ENCODE peak calls at places on chromosomes 5 and 9, in eight cellular contexts. One of them, this sample, is unnamed.

GRCh38 chr5:73519531-73520283 is 21.5 kb downstream of the BTF3 start:
- DNase-seq in adipocyte: peak; percentile 91
- DNase-seq in heart right ventricle: peak; percentile 63
- DNase-seq in GM23338: peak; percentile 93
- DNase-seq in PC-3: peak; percentile 88
- DNase-seq in mesendoderm: peak; percentile 94
- DNase-seq in breast epithelium: peak; percentile 56
- DNase-seq in cardiac muscle cell: peak; percentile 89
- DNase-seq in this sample: no peak

GRCh38 chr9:98807070-98807810 is at the start of gene GALNT12:
- DNase-seq in adipocyte: peak; percentile 45
- DNase-seq in heart right ventricle: no peak
- DNase-seq in GM23338: peak; percentile 81
- DNase-seq in PC-3: no peak
- DNase-seq in mesendoderm: peak; percentile 57
- DNase-seq in breast epithelium: no peak
- DNase-seq in cardiac muscle cell: no peak
- DNase-seq in this sample: no peak

GRCh38 chr9:15306068-15306756 is 804 bp downstream of the TTC39B start:
- DNase-seq in adipocyte: peak; percentile 75
- DNase-seq in heart right ventricle: peak; percentile 34
- DNase-seq in GM23338: peak; percentile 73
- DNase-seq in PC-3: peak; percentile 51
- DNase-seq in mesendoderm: peak; percentile 84
- DNase-seq in breast epithelium: peak; percentile 84
- DNase-seq in cardiac muscle cell: peak; percentile 50
- DNase-seq in this sample: peak; percentile 77

GRCh38 chr9:88179080-88179521 is 40.8 kb upstream of the SPATA31C2 start:
- DNase-seq in adipocyte: no peak
- DNase-seq in heart right ventricle: no peak
- DNase-seq in GM23338: no peak
- DNase-seq in PC-3: no peak
- DNase-seq in mesendoderm: no peak
- DNase-seq in breast epithelium: no peak
- DNase-seq in cardiac muscle cell: no peak
- DNase-seq in this sample: no peak

GRCh38 chr5:172503925-172504730 is 49.8 kb upstream of the SH3PXD2B start:
- DNase-seq in adipocyte: no peak
- DNase-seq in heart right ventricle: peak; percentile 74
- DNase-seq in GM23338: no peak
- DNase-seq in PC-3: no peak
- DNase-seq in mesendoderm: no peak
- DNase-seq in breast epithelium: no peak
- DNase-seq in cardiac muscle cell: peak; percentile 44
- DNase-seq in this sample: peak; percentile 73

GRCh38 chr5:145586664-145587307 is 248.4 kb downstream of the PRELID2 start:
- DNase-seq in adipocyte: no peak
- DNase-seq in heart right ventricle: no peak
- DNase-seq in GM23338: no peak
- DNase-seq in PC-3: no peak
- DNase-seq in mesendoderm: peak; percentile 8
- DNase-seq in breast epithelium: no peak
- DNase-seq in cardiac muscle cell: no peak
- DNase-seq in this sample: no peak

GRCh38 chr5:142915840-142916424 is 145.8 kb downstream of the ARHGAP26 start:
- DNase-seq in adipocyte: no peak
- DNase-seq in heart right ventricle: no peak
- DNase-seq in GM23338: peak; percentile 89
- DNase-seq in PC-3: peak; percentile 63
- DNase-seq in mesendoderm: peak; percentile 86
- DNase-seq in breast epithelium: no peak
- DNase-seq in cardiac muscle cell: no peak
- DNase-seq in this sample: no peak

GRCh38 chr5:147452137-147452838 is 57.6 kb downstream of the DPYSL3 start:
- DNase-seq in adipocyte: no peak
- DNase-seq in heart right ventricle: no peak
- DNase-seq in GM23338: peak; percentile 83
- DNase-seq in PC-3: no peak
- DNase-seq in mesendoderm: peak; percentile 75
- DNase-seq in breast epithelium: no peak
- DNase-seq in cardiac muscle cell: no peak
- DNase-seq in this sample: peak; percentile 75

GRCh38 chr9:34271618-34272017 is 57.5 kb downstream of the KIF24 start:
- DNase-seq in adipocyte: no peak
- DNase-seq in heart right ventricle: no peak
- DNase-seq in GM23338: no peak
- DNase-seq in PC-3: no peak
- DNase-seq in mesendoderm: no peak
- DNase-seq in breast epithelium: no peak
- DNase-seq in cardiac muscle cell: no peak
- DNase-seq in this sample: no peak

GRCh38 chr5:77305921-77306320 is 95.4 kb downstream of the PDE8B start:
- DNase-seq in adipocyte: peak; percentile 38
- DNase-seq in heart right ventricle: no peak
- DNase-seq in GM23338: no peak
- DNase-seq in PC-3: no peak
- DNase-seq in mesendoderm: no peak
- DNase-seq in breast epithelium: no peak
- DNase-seq in cardiac muscle cell: no peak
- DNase-seq in this sample: peak; percentile 79

GRCh38 chr5:2565147-2565546 is 186.3 kb downstream of the IRX2 start:
- DNase-seq in adipocyte: no peak
- DNase-seq in heart right ventricle: no peak
- DNase-seq in GM23338: no peak
- DNase-seq in PC-3: no peak
- DNase-seq in mesendoderm: no peak
- DNase-seq in breast epithelium: no peak
- DNase-seq in cardiac muscle cell: no peak
- DNase-seq in this sample: no peak

GRCh38 chr9:31137151-31137849 is 1247.1 kb upstream of the ACO1 start:
- DNase-seq in adipocyte: peak; percentile 75
- DNase-seq in heart right ventricle: no peak
- DNase-seq in GM23338: no peak
- DNase-seq in PC-3: peak; percentile 72
- DNase-seq in mesendoderm: peak; percentile 28
- DNase-seq in breast epithelium: no peak
- DNase-seq in cardiac muscle cell: peak; percentile 98
- DNase-seq in this sample: no peak

GRCh38 chr5:81350507-81350906 is 43.4 kb downstream of the ACOT12 start:
- DNase-seq in adipocyte: no peak
- DNase-seq in heart right ventricle: no peak
- DNase-seq in GM23338: no peak
- DNase-seq in PC-3: no peak
- DNase-seq in mesendoderm: no peak
- DNase-seq in breast epithelium: no peak
- DNase-seq in cardiac muscle cell: no peak
- DNase-seq in this sample: no peak

GRCh38 chr5:13350754-13351153 is 593.7 kb downstream of the DNAH5 start:
- DNase-seq in adipocyte: no peak
- DNase-seq in heart right ventricle: no peak
- DNase-seq in GM23338: no peak
- DNase-seq in PC-3: peak; percentile 52
- DNase-seq in mesendoderm: no peak
- DNase-seq in breast epithelium: no peak
- DNase-seq in cardiac muscle cell: no peak
- DNase-seq in this sample: no peak

GRCh38 chr9:71145179-71145578 is 23.8 kb upstream of the TRPM3 start:
- DNase-seq in adipocyte: no peak
- DNase-seq in heart right ventricle: peak; percentile 5
- DNase-seq in GM23338: no peak
- DNase-seq in PC-3: no peak
- DNase-seq in mesendoderm: no peak
- DNase-seq in breast epithelium: no peak
- DNase-seq in cardiac muscle cell: peak; percentile 93
- DNase-seq in this sample: no peak

GRCh38 chr5:78518365-78519197 is 130.0 kb downstream of the LHFPL2 start:
- DNase-seq in adipocyte: peak; percentile 92
- DNase-seq in heart right ventricle: no peak
- DNase-seq in GM23338: peak; percentile 44
- DNase-seq in PC-3: peak; percentile 73
- DNase-seq in mesendoderm: peak; percentile 90
- DNase-seq in breast epithelium: peak; percentile 67
- DNase-seq in cardiac muscle cell: peak; percentile 78
- DNase-seq in this sample: peak; percentile 82

GRCh38 chr9:134330590-134330989 is 4.3 kb downstream of the RXRA start:
- DNase-seq in adipocyte: no peak
- DNase-seq in heart right ventricle: no peak
- DNase-seq in GM23338: no peak
- DNase-seq in PC-3: no peak
- DNase-seq in mesendoderm: no peak
- DNase-seq in breast epithelium: no peak
- DNase-seq in cardiac muscle cell: no peak
- DNase-seq in this sample: no peak
- H3K4me1 ChIP-seq in adipocyte: peaks cover 63% of the 10 kb centered on the region
- H3K4me1 ChIP-seq in heart right ventricle: peaks cover 85% of the 10 kb centered on the region
- H3K4me1 ChIP-seq in GM23338: no peaks in the 10 kb centered on the region
- H3K4me1 ChIP-seq in PC-3: peaks cover 8% of the 10 kb centered on the region
- H3K4me1 ChIP-seq in mesendoderm: no peaks in the 10 kb centered on the region
- H3K4me1 ChIP-seq in breast epithelium: peaks cover 47% of the 10 kb centered on the region
- H3K4me1 ChIP-seq in cardiac muscle cell: peaks cover 38% of the 10 kb centered on the region
- H3K4me1 ChIP-seq in this sample: no peaks in the 10 kb centered on the region

DNA sequence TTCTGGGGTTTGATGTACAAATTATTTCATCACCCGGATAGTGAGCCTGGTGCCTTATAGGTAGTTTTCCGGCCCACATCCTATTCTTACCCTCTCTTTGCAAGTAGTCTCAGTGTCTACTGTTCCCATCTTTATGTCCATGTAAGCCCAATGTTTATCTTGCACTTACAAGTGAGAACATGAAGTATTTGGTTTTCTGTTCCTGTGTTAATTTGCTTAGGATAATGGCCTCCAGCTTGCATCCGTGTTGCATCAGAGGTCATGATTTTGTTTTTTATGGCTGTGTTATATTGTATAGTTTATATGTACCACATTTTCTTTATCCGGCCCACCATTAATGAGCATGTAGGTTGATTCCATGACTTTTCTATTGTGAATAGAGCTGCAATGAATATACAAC is 136.5 kb downstream of the PRR16 start:
- DNase-seq in adipocyte: no peak
- DNase-seq in heart right ventricle: no peak
- DNase-seq in GM23338: no peak
- DNase-seq in PC-3: no peak
- DNase-seq in mesendoderm: no peak
- DNase-seq in breast epithelium: no peak
- DNase-seq in cardiac muscle cell: no peak
- DNase-seq in this sample: no peak
- H3K4me1 ChIP-seq in adipocyte: peaks cover 10% of the 10 kb centered on the region
- H3K4me1 ChIP-seq in heart right ventricle: no peaks in the 10 kb centered on the region
- H3K4me1 ChIP-seq in GM23338: no peaks in the 10 kb centered on the region
- H3K4me1 ChIP-seq in PC-3: peaks cover 37% of the 10 kb centered on the region
- H3K4me1 ChIP-seq in mesendoderm: no peaks in the 10 kb centered on the region
- H3K4me1 ChIP-seq in breast epithelium: no peaks in the 10 kb centered on the region
- H3K4me1 ChIP-seq in cardiac muscle cell: no peaks in the 10 kb centered on the region
- H3K4me1 ChIP-seq in this sample: peaks cover 2% of the 10 kb centered on the region

GRCh38 chr9:135887021-135887507 is 20.3 kb downstream of the CAMSAP1 start:
- DNase-seq in adipocyte: peak; percentile 22
- DNase-seq in heart right ventricle: peak; percentile 50
- DNase-seq in GM23338: no peak
- DNase-seq in PC-3: no peak
- DNase-seq in mesendoderm: no peak
- DNase-seq in breast epithelium: no peak
- DNase-seq in cardiac muscle cell: no peak
- DNase-seq in this sample: peak; percentile 57

GRCh38 chr9:135884328-135885035 is 22.9 kb downstream of the CAMSAP1 start:
- DNase-seq in adipocyte: peak; percentile 36
- DNase-seq in heart right ventricle: no peak
- DNase-seq in GM23338: no peak
- DNase-seq in PC-3: peak; percentile 12
- DNase-seq in mesendoderm: no peak
- DNase-seq in breast epithelium: no peak
- DNase-seq in cardiac muscle cell: peak; percentile 29
- DNase-seq in this sample: no peak

GRCh38 chr9:135886147-135886981 is 21.0 kb downstream of the CAMSAP1 start:
- DNase-seq in adipocyte: peak; percentile 65
- DNase-seq in heart right ventricle: no peak
- DNase-seq in GM23338: no peak
- DNase-seq in PC-3: no peak
- DNase-seq in mesendoderm: no peak
- DNase-seq in breast epithelium: no peak
- DNase-seq in cardiac muscle cell: no peak
- DNase-seq in this sample: no peak

GRCh38 chr9:135883410-135884089 is 23.8 kb downstream of the CAMSAP1 start:
- DNase-seq in adipocyte: no peak
- DNase-seq in heart right ventricle: no peak
- DNase-seq in GM23338: no peak
- DNase-seq in PC-3: no peak
- DNase-seq in mesendoderm: no peak
- DNase-seq in breast epithelium: no peak
- DNase-seq in cardiac muscle cell: no peak
- DNase-seq in this sample: no peak

DNA sequence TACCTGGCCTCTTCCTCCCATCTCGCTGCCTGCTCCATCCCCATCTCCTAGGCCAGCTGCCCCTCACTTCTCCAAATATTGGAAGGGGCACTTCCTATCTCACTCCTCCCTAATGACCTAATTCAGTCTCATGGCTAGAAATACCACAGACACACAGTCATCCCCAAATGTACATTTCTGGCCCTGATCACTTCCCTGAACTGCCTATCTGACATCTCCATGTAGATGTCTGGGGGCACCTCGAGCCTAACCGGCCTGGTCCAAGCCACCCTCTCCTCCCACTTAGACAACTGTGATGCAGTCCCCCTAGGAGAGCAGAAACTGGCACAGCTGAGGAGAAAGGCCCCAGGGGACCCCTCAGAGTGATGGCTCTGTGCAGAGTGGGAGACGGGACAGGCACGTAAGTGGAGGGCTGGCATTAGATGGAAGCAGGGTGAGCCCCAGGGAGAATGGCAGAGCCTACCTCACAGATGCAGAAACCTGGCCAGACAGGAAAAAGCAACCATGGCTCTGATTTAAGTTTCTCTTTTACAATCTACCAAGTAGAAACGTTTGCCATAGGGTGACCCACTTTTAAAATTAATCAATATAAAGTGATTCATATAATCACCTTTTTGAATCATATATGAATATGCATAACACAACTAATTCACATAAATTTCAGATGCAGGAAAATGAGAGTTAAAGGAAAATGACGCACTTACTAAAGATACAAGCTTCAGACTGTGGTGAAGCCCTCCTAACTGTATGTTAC is 22.1 kb downstream of the CAMSAP1 start:
- DNase-seq in adipocyte: peak; percentile 29
- DNase-seq in heart right ventricle: no peak
- DNase-seq in GM23338: no peak
- DNase-seq in PC-3: peak; percentile 10
- DNase-seq in mesendoderm: no peak
- DNase-seq in breast epithelium: no peak
- DNase-seq in cardiac muscle cell: no peak
- DNase-seq in this sample: no peak
- H3K4me1 ChIP-seq in adipocyte: peaks cover 13% of the 10 kb centered on the region
- H3K4me1 ChIP-seq in heart right ventricle: peaks cover 49% of the 10 kb centered on the region
- H3K4me1 ChIP-seq in GM23338: peaks cover 29% of the 10 kb centered on the region
- H3K4me1 ChIP-seq in PC-3: peaks cover 8% of the 10 kb centered on the region
- H3K4me1 ChIP-seq in mesendoderm: peaks cover 10% of the 10 kb centered on the region
- H3K4me1 ChIP-seq in breast epithelium: peaks cover 33% of the 10 kb centered on the region
- H3K4me1 ChIP-seq in cardiac muscle cell: peaks cover 28% of the 10 kb centered on the region
- H3K4me1 ChIP-seq in this sample: no peaks in the 10 kb centered on the region

DNA sequence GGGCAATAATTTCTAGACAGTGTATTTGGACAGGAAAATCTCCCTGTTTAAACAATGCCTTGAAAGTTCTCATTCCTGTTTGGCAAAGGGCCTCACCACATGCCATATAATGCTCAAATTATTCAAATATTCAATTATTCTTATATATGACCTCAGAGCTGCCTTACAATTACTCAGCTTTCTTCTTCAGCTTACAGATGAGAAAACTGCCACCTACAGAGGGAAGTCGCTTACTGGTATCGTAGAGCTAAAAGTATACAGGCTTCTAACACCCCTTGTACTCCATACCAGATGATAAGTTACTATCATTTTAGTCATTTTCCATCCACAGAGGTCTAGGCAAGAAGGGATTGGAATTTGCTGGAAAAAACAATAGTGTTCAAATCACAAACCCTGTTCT is 830.3 kb downstream of the BRINP1 start:
- DNase-seq in adipocyte: no peak
- DNase-seq in heart right ventricle: no peak
- DNase-seq in GM23338: no peak
- DNase-seq in PC-3: no peak
- DNase-seq in mesendoderm: no peak
- DNase-seq in breast epithelium: no peak
- DNase-seq in cardiac muscle cell: no peak
- DNase-seq in this sample: no peak
- H3K4me1 ChIP-seq in adipocyte: no peaks in the 10 kb centered on the region
- H3K4me1 ChIP-seq in heart right ventricle: no peaks in the 10 kb centered on the region
- H3K4me1 ChIP-seq in GM23338: no peaks in the 10 kb centered on the region
- H3K4me1 ChIP-seq in PC-3: no peaks in the 10 kb centered on the region
- H3K4me1 ChIP-seq in mesendoderm: no peaks in the 10 kb centered on the region
- H3K4me1 ChIP-seq in breast epithelium: no peaks in the 10 kb centered on the region
- H3K4me1 ChIP-seq in cardiac muscle cell: no peaks in the 10 kb centered on the region
- H3K4me1 ChIP-seq in this sample: no peaks in the 10 kb centered on the region

This sample was measured in aorta.